ENCODE peak calls at places on chromosomes 7 and 10, in seven cellular contexts. R is A673, C is K562, A is tibial nerve, G is PC-9, U is A549, P is left ventricle myocardium inferior. Q is an unnamed sample.

GRCh38 chr7:25361863-25362262 is 133.6 kb upstream of the NPVF start:
- DNase-seq in R (no peak), C (no peak), A (peak; percentile 57), G (no peak), U (no peak), P (no peak), Q (no peak)

GRCh38 chr10:86652361-86653202 is 1.8 kb upstream of the OPN4 start:
- DNase-seq in R (peak; percentile 28), C (no peak), A (no peak), G (peak; percentile 57), U (no peak), P (no peak), Q (no peak)

GRCh38 chr10:100172349-100172748 is 13.5 kb downstream of the ERLIN1 start:
- DNase-seq in R (no peak), C (no peak), A (no peak), G (no peak), U (no peak), P (no peak), Q (no peak)

GRCh38 chr10:80357000-80357803 is 621 bp downstream of the DYDC2 start:
- DNase-seq in R (peak; percentile 17), C (no peak), A (no peak), G (no peak), U (no peak), P (no peak), Q (no peak)

GRCh38 chr7:148379693-148380092 is 210.9 kb upstream of the C7orf33 start:
- DNase-seq in R (peak; percentile 12), C (no peak), A (no peak), G (no peak), U (no peak), P (no peak), Q (no peak)

GRCh38 chr7:12423995-12424745 is 20.5 kb upstream of the VWDE start:
- DNase-seq in R (no peak), C (no peak), A (no peak), G (peak; percentile 60), U (no peak), P (no peak), Q (no peak)

GRCh38 chr10:12782537-12782936 is 219.0 kb downstream of the CCDC3 start:
- DNase-seq in R (peak; percentile 54), C (peak; percentile 65), A (no peak), G (no peak), U (peak; percentile 66), P (peak; percentile 31), Q (no peak)

GRCh38 chr7:1403844-1404404 is 55.3 kb downstream of the MICALL2 start:
- DNase-seq in R (peak; percentile 90), C (no peak), A (no peak), G (no peak), U (no peak), P (no peak), Q (no peak)

GRCh38 chr7:118281196-118281595 is 56.7 kb downstream of the ANKRD7 start:
- DNase-seq in R (no peak), C (no peak), A (no peak), G (no peak), U (no peak), P (no peak), Q (no peak)

GRCh38 chr10:129604333-129605032 is 137.4 kb downstream of the MGMT start:
- DNase-seq in R (no peak), C (no peak), A (no peak), G (no peak), U (no peak), P (no peak), Q (no peak)

GRCh38 chr10:67763499-67764011 is 67.6 kb upstream of the CTNNA3 start:
- DNase-seq in R (peak; percentile 85), C (peak; percentile 21), A (peak; percentile 57), G (peak; percentile 52), U (peak; percentile 58), P (peak; percentile 83), Q (peak; percentile 82)

GRCh38 chr10:122154733-122155366 is 116.2 kb upstream of the BTBD16 start:
- DNase-seq in R (no peak), C (no peak), A (peak; percentile 48), G (no peak), U (no peak), P (no peak), Q (no peak)

GRCh38 chr10:13396369-13396768 is 48.3 kb upstream of the SEPHS1 start:
- DNase-seq in R (no peak), C (no peak), A (no peak), G (no peak), U (no peak), P (no peak), Q (no peak)

GRCh38 chr10:60798031-60798430 is 19.8 kb downstream of the CDK1 start:
- DNase-seq in R (no peak), C (no peak), A (no peak), G (no peak), U (no peak), P (no peak), Q (no peak)

GRCh38 chr10:6095810-6096209 is 7.0 kb downstream of the RBM17 start:
- DNase-seq in R (peak; percentile 70), C (no peak), A (no peak), G (no peak), U (no peak), P (no peak), Q (no peak)

GRCh38 chr10:6088721-6089333 is at the start of gene RBM17:
- DNase-seq in R (peak; percentile 98), C (peak; percentile 93), A (peak; percentile 95), G (peak; percentile 69), U (peak; percentile 72), P (peak; percentile 95), Q (peak; percentile 97)

GRCh38 chr10:6089334-6090219 is 743 bp downstream of the RBM17 start:
- DNase-seq in R (peak; percentile 18), C (no peak), A (no peak), G (peak; percentile 56), U (no peak), P (no peak), Q (peak; percentile 58)

GRCh38 chr10:6092731-6093130 is 3.9 kb downstream of the RBM17 start:
- DNase-seq in R (no peak), C (no peak), A (no peak), G (no peak), U (no peak), P (no peak), Q (no peak)

DNA sequence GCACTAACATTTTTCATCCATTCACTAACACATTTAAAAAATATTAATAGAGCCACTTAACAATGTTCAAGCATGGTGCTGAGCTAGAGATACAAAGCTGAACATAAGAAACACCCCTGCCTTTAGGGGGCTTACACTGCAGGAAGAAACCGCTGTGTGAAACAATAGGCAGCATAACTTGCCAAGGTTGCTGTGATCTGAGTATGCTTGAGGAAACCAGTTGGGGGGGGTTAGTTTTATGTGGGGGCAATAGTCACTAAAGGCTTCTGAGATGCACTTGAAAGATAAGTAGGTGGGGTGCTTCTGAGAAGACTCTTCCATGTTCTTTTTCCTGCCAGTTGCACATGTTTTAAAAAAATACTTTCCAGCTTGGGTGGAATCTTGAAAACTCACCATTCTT is 2.8 kb downstream of the RBM17 start:
- DNase-seq in R (peak; percentile 49), C (no peak), A (no peak), G (no peak), U (no peak), P (no peak), Q (no peak)
- H3K4me1 ChIP-seq in R (peaks cover 32% of the 10 kb centered on the region), C (peaks cover 12% of the 10 kb centered on the region), A (peaks cover 26% of the 10 kb centered on the region), G (peaks cover 16% of the 10 kb centered on the region), U (peaks cover 29% of the 10 kb centered on the region), P (peaks cover 95% of the 10 kb centered on the region), Q (peaks cover 23% of the 10 kb centered on the region)

DNA sequence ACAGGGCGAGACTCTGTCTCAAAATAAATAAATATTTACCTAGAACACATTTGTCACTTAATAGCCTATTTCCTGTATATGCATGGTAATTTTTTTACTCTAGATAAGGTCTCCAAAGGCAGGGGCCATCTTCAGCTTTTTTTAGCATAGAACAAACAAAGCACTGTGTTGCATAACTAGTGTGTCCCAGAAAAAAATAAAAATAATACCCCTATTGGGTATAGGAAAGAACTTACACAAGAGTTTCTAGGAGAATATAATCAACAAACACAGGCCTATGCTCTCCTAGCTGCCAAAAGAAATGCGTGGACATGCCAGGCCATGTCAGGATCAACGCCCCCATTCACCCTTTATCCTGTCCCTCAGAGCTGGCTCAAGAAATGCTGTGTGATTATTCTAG is 103.6 kb downstream of the PARD3 start:
- DNase-seq in R (no peak), C (no peak), A (no peak), G (no peak), U (no peak), P (no peak), Q (no peak)
- TF ChIP-seq CTCF in R (no peak), C (no peak), A (no peak), G (no peak), U (no peak), P (no peak), Q (no peak)

GRCh38 chr10:124616040-124616835 is 127.9 kb downstream of the FAM53B start:
- DNase-seq in R (no peak), C (no peak), A (no peak), G (no peak), U (no peak), P (no peak), Q (no peak)

GRCh38 chr10:124615259-124615658 is 128.9 kb downstream of the FAM53B start:
- DNase-seq in R (no peak), C (no peak), A (no peak), G (no peak), U (no peak), P (no peak), Q (no peak)

GRCh38 chr10:124619195-124619594 is 125.0 kb downstream of the FAM53B start:
- DNase-seq in R (no peak), C (no peak), A (no peak), G (no peak), U (no peak), P (no peak), Q (no peak)

GRCh38 chr10:124618674-124619073 is 125.5 kb downstream of the FAM53B start:
- DNase-seq in R (no peak), C (no peak), A (no peak), G (no peak), U (no peak), P (no peak), Q (no peak)

DNA sequence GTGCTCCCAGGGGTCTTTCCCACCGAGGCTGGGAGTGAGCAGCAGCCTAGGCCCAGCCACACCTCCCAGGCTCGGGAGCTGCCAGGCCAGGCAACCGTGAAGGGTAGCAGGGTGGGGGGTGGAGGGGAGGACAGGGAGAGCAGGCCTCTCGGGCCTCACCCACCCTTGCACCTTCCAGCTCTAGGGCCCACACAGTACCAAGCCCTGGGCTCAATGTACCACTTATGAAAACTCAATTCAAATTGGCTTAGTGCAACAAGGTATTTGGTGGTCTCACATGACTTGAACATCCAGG is 127.4 kb downstream of the FAM53B start:
- DNase-seq in R (no peak), C (no peak), A (no peak), G (no peak), U (no peak), P (no peak), Q (no peak)
- H3K4me1 ChIP-seq in R (no peaks in the 10 kb centered on the region), C (peaks cover 42% of the 10 kb centered on the region), A (peaks cover 59% of the 10 kb centered on the region), G (peaks cover 23% of the 10 kb centered on the region), U (peaks cover 4% of the 10 kb centered on the region), P (peaks cover 67% of the 10 kb centered on the region), Q (peaks cover 8% of the 10 kb centered on the region)

DNA sequence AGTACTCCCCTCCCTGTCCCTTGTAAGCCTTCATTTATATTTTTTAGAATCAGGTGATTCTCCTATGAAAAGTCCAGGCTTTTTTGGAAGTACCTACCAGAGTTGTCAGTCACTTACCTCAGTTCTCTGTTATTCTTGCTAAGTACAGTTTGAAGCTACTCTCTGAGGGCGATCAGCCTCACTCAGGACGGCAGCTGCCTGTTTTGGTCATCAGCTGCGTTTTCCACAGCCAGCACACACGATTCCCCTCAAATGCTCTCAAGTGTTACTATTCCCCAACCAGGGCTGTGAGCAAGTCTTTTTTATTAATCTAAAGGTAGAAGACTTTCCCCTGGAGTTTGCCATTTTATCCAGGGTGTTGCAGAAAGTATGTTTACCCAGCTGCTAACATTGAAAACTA is 328.6 kb downstream of the SUGCT start:
- DNase-seq in R (no peak), C (no peak), A (no peak), G (no peak), U (no peak), P (no peak), Q (no peak)
- TF ChIP-seq CTCF in R (no peak), C (no peak), A (no peak), G (no peak), U (no peak), P (no peak), Q (no peak)